ENCODE peak calls at places on chromosomes 1 and 21, in five cellular contexts. Y is CD8-positive, alpha-beta T cell; G is neural progenitor cell; X is RWPE2; O is uterus. V is an unnamed sample. For H3K36me3, the result is how much of the 10 kb centered on the place peaks cover.

GRCh38 chr1:152189657-152190442 is 30.8 kb upstream of the RPTN start:
- DNase-seq in Y (peak), G (peak), X (no peak), O (peak), V (no peak)

GRCh38 chr21:31729622-31730343 is 2.1 kb downstream of the SCAF4 start:
- DNase-seq in Y (no peak), G (no peak), X (no peak), O (no peak), V (no peak)

GRCh38 chr1:41891403-41891896 is 27.3 kb downstream of the HIVEP3 start:
- DNase-seq in Y (peak), G (peak), X (no peak), O (no peak), V (no peak)

GRCh38 chr21:26185446-26185845 is 14.9 kb upstream of the APP start:
- DNase-seq in Y (no peak), G (no peak), X (no peak), O (no peak), V (no peak)

GRCh38 chr1:48285525-48285924 is 63.0 kb downstream of the SLC5A9 start:
- DNase-seq in Y (no peak), G (no peak), X (no peak), O (no peak), V (no peak)

GRCh38 chr21:27365394-27365793 is 398.5 kb upstream of the ADAMTS5 start:
- DNase-seq in Y (no peak), G (no peak), X (no peak), O (no peak), V (no peak)

GRCh38 chr1:221503268-221503667 is 238.6 kb downstream of the DUSP10 start:
- DNase-seq in Y (no peak), G (no peak), X (no peak), O (no peak), V (no peak)

GRCh38 chr1:152436593-152437338 is 22.7 kb upstream of the CRNN start:
- DNase-seq in Y (no peak), G (no peak), X (no peak), O (no peak), V (peak)

GRCh38 chr1:214398490-214398889 is 117.5 kb downstream of the SMYD2 start:
- DNase-seq in Y (no peak), G (no peak), X (no peak), O (no peak), V (no peak)

GRCh38 chr1:6784560-6785317 is 515 bp upstream of the CAMTA1 start:
- DNase-seq in Y (peak), G (peak), X (peak), O (peak), V (peak)
- H3K36me3 ChIP-seq in Y (under half), G (under half), X (under half), O (under half), V (under half)

GRCh38 chr1:147625274-147625986 is 44.9 kb downstream of the ACP6 start:
- DNase-seq in Y (no peak), G (no peak), X (no peak), O (no peak), V (no peak)

GRCh38 chr1:147626304-147626703 is 44.0 kb downstream of the ACP6 start:
- DNase-seq in Y (no peak), G (no peak), X (no peak), O (no peak), V (no peak)

GRCh38 chr1:147624011-147624410 is 46.3 kb downstream of the ACP6 start:
- DNase-seq in Y (no peak), G (no peak), X (no peak), O (no peak), V (no peak)

GRCh38 chr1:147622731-147623130 is 47.6 kb downstream of the ACP6 start:
- DNase-seq in Y (no peak), G (no peak), X (no peak), O (no peak), V (no peak)

DNA sequence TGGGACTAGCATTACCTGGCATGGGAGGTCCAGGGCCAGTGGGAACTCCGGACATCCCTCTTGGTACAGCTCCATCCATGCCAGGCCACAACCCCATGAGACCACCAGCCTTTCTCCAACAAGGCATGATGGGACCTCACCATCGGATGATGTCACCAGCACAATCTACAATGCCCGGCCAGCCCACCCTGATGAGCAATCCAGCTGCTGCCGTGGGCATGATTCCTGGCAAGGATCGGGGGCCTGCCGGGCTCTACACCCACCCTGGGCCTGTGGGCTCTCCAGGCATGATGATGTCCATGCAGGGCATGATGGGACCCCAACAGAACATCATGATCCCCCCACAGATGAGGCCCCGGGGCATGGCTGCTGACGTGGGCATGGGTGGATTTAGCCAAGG is 45.8 kb downstream of the ACP6 start:
- DNase-seq in Y (no peak), G (no peak), X (no peak), O (no peak), V (no peak)
- H3K36me3 ChIP-seq in Y (under half), G (under half), X (under half), O (under half), V (under half)

DNA sequence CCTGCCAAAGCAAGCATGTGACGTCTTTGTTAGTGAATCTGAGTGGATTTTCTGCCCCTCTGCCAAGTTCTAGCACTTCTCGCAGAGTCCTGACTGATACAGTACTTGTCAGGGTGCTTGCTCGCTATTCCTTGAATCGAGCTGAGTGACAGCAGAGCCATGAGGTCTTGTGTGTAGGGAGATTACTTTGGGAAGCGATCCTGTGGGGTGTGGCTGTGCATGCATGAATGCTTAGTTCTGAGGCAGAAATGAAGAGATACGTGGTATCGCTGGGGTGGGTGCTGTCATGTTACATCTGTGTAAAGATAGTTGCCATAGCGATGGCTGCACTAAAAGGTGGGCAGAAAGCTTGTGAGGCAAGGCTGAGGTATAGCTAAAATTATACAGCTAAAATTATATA is 19.3 kb upstream of the DNAJC28 start:
- DNase-seq in Y (no peak), G (no peak), X (no peak), O (no peak), V (no peak)
- H3K36me3 ChIP-seq in Y (under half), G (under half), X (half or more), O (under half), V (under half)

GRCh38 chr1:27330786-27331185 is 8.8 kb downstream of the TMEM222 start:
- DNase-seq in Y (no peak), G (no peak), X (no peak), O (no peak), V (no peak)
- H3K36me3 ChIP-seq in Y (under half), G (under half), X (half or more), O (under half), V (under half)

V was measured in keratinocyte.